ENCODE peak calls at places on chromosomes 16 and 17, in five cellular contexts. Z is heart left ventricle; T is stimulated activated CD8-positive, alpha-beta memory T cell treated with anti-CD3 and anti-CD28 coated beads, Interleukin-4, amount 100 ng/mL, for 1 hour; H is activated T-helper 9 cell treated with anti-CD3 and anti-CD28 coated beads, Interleukin-2, amount 50 U/mL, for 16 hours; J is NCI-H774. O is an unnamed sample.

GRCh38 chr17:339193-340061 is 13.2 kb downstream of the RPH3AL start:
- DNase-seq in J (peak), H (no peak), Z (no peak), T (no peak), O (peak)

GRCh38 chr16:3984111-3985060 is 103.9 kb upstream of the CREBBP start:
- DNase-seq in Z (no peak), H (no peak), J (no peak), T (no peak), O (no peak)

GRCh38 chr17:63358956-63359355 is 87.2 kb downstream of the CYB561 start:
- DNase-seq in J (no peak), H (no peak), Z (no peak), T (no peak), O (no peak)

GRCh38 chr16:9159839-9160550 is 68.6 kb downstream of the HAPSTR1 start:
- DNase-seq in Z (peak), T (no peak), J (peak), H (no peak), O (peak)

GRCh38 chr16:71360378-71360777 is 1.9 kb downstream of the CALB2 start:
- DNase-seq in T (no peak), H (no peak), J (no peak), Z (no peak), O (no peak)

GRCh38 chr16:75483222-75483621 is 12.0 kb downstream of the CHST6 start:
- DNase-seq in T (no peak), H (no peak), J (no peak), Z (no peak), O (no peak)

GRCh38 chr16:280005-280421 is 378 bp upstream of the ARHGDIG start:
- DNase-seq in Z (no peak), H (no peak), T (no peak), J (no peak), O (peak)

GRCh38 chr16:68526143-68526781 is 12.8 kb upstream of the ZFP90 start:
- DNase-seq in T (no peak), J (no peak), Z (no peak), H (no peak), O (no peak)

GRCh38 chr17:49280061-49280460 is 49.5 kb upstream of the PHOSPHO1 start:
- DNase-seq in H (no peak), Z (no peak), T (no peak), J (no peak), O (no peak)

GRCh38 chr17:83062011-83062817 is 17.2 kb upstream of the METRNL start:
- DNase-seq in Z (peak), T (no peak), H (no peak), J (no peak), O (no peak)

GRCh38 chr16:56982695-56983094 is 6.7 kb upstream of the NLRC5 start:
- DNase-seq in J (no peak), T (no peak), H (no peak), Z (no peak), O (no peak)

GRCh38 chr16:90077757-90078593 is 844 bp upstream of the PRDM7 start:
- DNase-seq in T (no peak), J (no peak), H (no peak), Z (no peak), O (peak)

GRCh38 chr17:45361976-45362375 is 45.2 kb upstream of the MAP3K14 start:
- DNase-seq in Z (no peak), T (no peak), H (no peak), J (no peak), O (no peak)

GRCh38 chr16:68246671-68247070 is 1.5 kb downstream of the PLA2G15 start:
- DNase-seq in T (no peak), H (no peak), Z (no peak), J (no peak), O (no peak)

GRCh38 chr16:84847554-84848415 is 28.0 kb downstream of the CRISPLD2 start:
- DNase-seq in J (no peak), H (no peak), T (no peak), Z (no peak), O (no peak)

GRCh38 chr16:3553138-3553923 is 23.9 kb downstream of the NLRC3 start:
- DNase-seq in H (no peak), T (no peak), J (no peak), Z (no peak), O (peak)

GRCh38 chr17:14922421-14922820 is 342.7 kb downstream of the PMP22 start:
- DNase-seq in H (no peak), Z (no peak), J (no peak), T (no peak), O (no peak)

GRCh38 chr16:56747486-56748045 is 17.6 kb downstream of the NUP93 start:
- DNase-seq in H (no peak), J (no peak), Z (no peak), T (no peak), O (no peak)

GRCh38 chr16:12089492-12090161 is 113.1 kb downstream of the SNX29 start:
- DNase-seq in J (no peak), H (no peak), Z (no peak), T (no peak), O (no peak)

GRCh38 chr17:55734128-55734781 is 11.6 kb upstream of the TMEM100 start:
- DNase-seq in Z (no peak), T (no peak), H (no peak), J (no peak), O (no peak)

GRCh38 chr16:7399296-7399695 is 66.7 kb downstream of the RBFOX1 start:
- DNase-seq in J (no peak), H (no peak), Z (no peak), T (no peak), O (no peak)

GRCh38 chr17:12691173-12691572 is 25.5 kb downstream of the MYOCD start:
- DNase-seq in H (no peak), J (no peak), T (no peak), Z (no peak), O (no peak)

GRCh38 chr17:76500074-76500744 is 1.0 kb downstream of the RHBDF2 start:
- DNase-seq in Z (no peak), H (no peak), J (no peak), T (no peak), O (no peak)

GRCh38 chr16:81808933-81809480 is 29.9 kb downstream of the PLCG2 start:
- DNase-seq in J (no peak), Z (no peak), H (no peak), T (no peak), O (no peak)

GRCh38 chr17:35002876-35003551 is 22.7 kb downstream of the LIG3 start:
- DNase-seq in J (no peak), Z (peak), H (no peak), T (no peak), O (no peak)

GRCh38 chr17:53628011-53628410 is 194.7 kb upstream of the KIF2B start:
- DNase-seq in Z (no peak), J (no peak), T (no peak), H (no peak), O (no peak)

GRCh38 chr17:76644995-76645394 is 1.4 kb upstream of the ST6GALNAC1 start:
- DNase-seq in J (no peak), T (no peak), Z (no peak), H (no peak), O (no peak)

GRCh38 chr16:50012182-50012581 is 12.8 kb upstream of the CNEP1R1 start:
- DNase-seq in T (no peak), J (no peak), Z (no peak), H (no peak), O (no peak)

GRCh38 chr17:63274156-63274555 is 171.9 kb downstream of the CYB561 start:
- DNase-seq in H (no peak), J (no peak), Z (peak), T (no peak), O (no peak)

GRCh38 chr17:8430966-8431365 is 4.7 kb upstream of the NDEL1 start:
- DNase-seq in H (no peak), J (no peak), Z (peak), T (no peak), O (no peak)

GRCh38 chr16:88636488-88637265 is 1.7 kb upstream of the IL17C start:
- DNase-seq in J (no peak), T (no peak), H (no peak), Z (no peak), O (no peak)

GRCh38 chr17:18235743-18236256 is 10.4 kb downstream of the LLGL1 start:
- DNase-seq in H (no peak), Z (no peak), T (no peak), J (no peak), O (no peak)

GRCh38 chr17:44830359-44831269 is 527 bp upstream of the GJC1 start:
- DNase-seq in Z (peak), T (no peak), H (peak), J (no peak), O (no peak)

GRCh38 chr16:11329080-11329491 is 16.2 kb upstream of the RMI2 start:
- DNase-seq in H (no peak), T (no peak), J (no peak), Z (no peak), O (no peak)

GRCh38 chr17:70137451-70138230 is 31.7 kb upstream of the KCNJ2 start:
- DNase-seq in J (peak), Z (peak), T (no peak), H (no peak), O (no peak)

GRCh38 chr16:1101133-1101532 is 5.1 kb upstream of the C1QTNF8 start:
- DNase-seq in J (no peak), T (no peak), H (no peak), Z (no peak), O (no peak)

GRCh38 chr16:3235856-3236669 is 1.1 kb upstream of the ZNF200 start:
- DNase-seq in H (peak), J (no peak), T (no peak), Z (peak), O (peak)

O was measured in NCI-H146.